ENCODE peak calls at places on chromosomes 13 and 19, in ten cellular contexts. Z, V, S, O, A, E, I, W, Q and P are unnamed samples. For H3K4me1, the result is how much of the 10 kb centered on the place peaks cover.

GRCh38 chr13:40508767-40509342 is 157.6 kb downstream of the FOXO1 start:
- DNase-seq in Z (no peak), V (no peak), S (no peak), O (no peak), A (no peak), E (no peak), I (no peak), W (no peak), Q (no peak), P (no peak)

GRCh38 chr13:87999141-87999765 is 328.1 kb downstream of the SLITRK5 start:
- DNase-seq in Z (no peak), V (no peak), S (no peak), O (no peak), A (no peak), E (no peak), I (peak), W (no peak), Q (no peak), P (no peak)

GRCh38 chr19:13211426-13212308 is 61.5 kb downstream of the IER2 start:
- DNase-seq in Z (no peak), V (no peak), S (no peak), O (no peak), A (no peak), E (no peak), I (no peak), W (no peak), Q (no peak), P (no peak)

GRCh38 chr13:68808456-68808855 is 1299.2 kb upstream of the ATXN8OS start:
- DNase-seq in Z (no peak), V (no peak), S (no peak), O (no peak), A (no peak), E (no peak), I (no peak), W (no peak), Q (no peak), P (no peak)

GRCh38 chr13:59687028-59687427 is 476.7 kb downstream of the DIAPH3 start:
- DNase-seq in Z (no peak), V (no peak), S (no peak), O (no peak), A (no peak), E (no peak), I (no peak), W (no peak), Q (no peak), P (no peak)

GRCh38 chr13:89066868-89067466 is 1395.8 kb downstream of the SLITRK5 start:
- DNase-seq in Z (peak), V (no peak), S (no peak), O (peak), A (no peak), E (no peak), I (peak), W (no peak), Q (no peak), P (no peak)

GRCh38 chr13:113907637-113908617 is 44.1 kb upstream of the GAS6 start:
- DNase-seq in Z (no peak), V (no peak), S (peak), O (peak), A (no peak), E (no peak), I (peak), W (no peak), Q (no peak), P (peak)

GRCh38 chr19:5369962-5370367 is 29.4 kb upstream of the PTPRS start:
- DNase-seq in Z (no peak), V (peak), S (no peak), O (peak), A (no peak), E (no peak), I (peak), W (peak), Q (peak), P (peak)

GRCh38 chr13:29706923-29707322 is 111.4 kb upstream of the SLC7A1 start:
- DNase-seq in Z (no peak), V (no peak), S (no peak), O (no peak), A (no peak), E (no peak), I (peak), W (no peak), Q (no peak), P (no peak)

GRCh38 chr13:30464496-30465351 is 1.0 kb downstream of the HMGB1 start:
- DNase-seq in Z (no peak), V (no peak), S (peak), O (peak), A (peak), E (peak), I (peak), W (peak), Q (peak), P (peak)

GRCh38 chr19:41615207-41615606 is 11.7 kb downstream of the CEACAM4 start:
- DNase-seq in Z (no peak), V (no peak), S (no peak), O (no peak), A (no peak), E (no peak), I (no peak), W (no peak), Q (no peak), P (no peak)

GRCh38 chr13:38543561-38543960 is 143.3 kb upstream of the FREM2 start:
- DNase-seq in Z (no peak), V (no peak), S (no peak), O (no peak), A (no peak), E (no peak), I (no peak), W (no peak), Q (no peak), P (no peak)

GRCh38 chr13:113635709-113636108 is 22.3 kb downstream of the ATP4B start:
- DNase-seq in Z (no peak), V (no peak), S (peak), O (no peak), A (peak), E (no peak), I (no peak), W (peak), Q (peak), P (no peak)

GRCh38 chr19:30103981-30104380 is 161.9 kb downstream of the URI1 start:
- DNase-seq in Z (no peak), V (no peak), S (no peak), O (no peak), A (no peak), E (no peak), I (no peak), W (no peak), Q (no peak), P (no peak)

GRCh38 chr19:4007836-4008539 is 452 bp downstream of the PIAS4 start:
- DNase-seq in Z (no peak), V (no peak), S (no peak), O (peak), A (peak), E (no peak), I (peak), W (no peak), Q (peak), P (peak)

GRCh38 chr19:38287604-38288003 is 16.4 kb upstream of the C19orf33 start:
- DNase-seq in Z (no peak), V (no peak), S (no peak), O (no peak), A (no peak), E (no peak), I (no peak), W (no peak), Q (no peak), P (no peak)

GRCh38 chr19:44111910-44112463 is 1.2 kb upstream of the ZNF225 start:
- DNase-seq in Z (peak), V (peak), S (no peak), O (no peak), A (no peak), E (no peak), I (peak), W (no peak), Q (no peak), P (no peak)

DNA sequence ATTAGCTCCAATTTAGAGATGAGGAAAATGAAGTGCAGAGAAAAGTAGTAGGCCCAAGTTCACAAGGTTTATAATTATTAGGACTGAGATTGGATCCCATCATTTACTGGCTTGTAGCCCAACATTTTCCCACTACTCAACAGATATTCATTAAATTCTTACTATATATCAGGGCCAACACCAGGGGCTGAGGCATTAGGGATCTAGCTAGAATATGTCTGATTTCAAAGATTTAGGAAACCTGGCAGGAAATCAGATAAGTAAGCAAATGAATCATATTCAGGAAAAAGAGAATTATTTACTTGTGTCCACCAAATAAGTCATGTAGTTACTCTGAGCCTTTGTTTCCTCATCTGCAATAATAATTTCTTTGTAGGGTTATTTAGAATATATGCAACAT is 94.3 kb downstream of the OXGR1 start:
- DNase-seq in Z (no peak), V (no peak), S (no peak), O (no peak), A (no peak), E (no peak), I (no peak), W (no peak), Q (no peak), P (no peak)
- H3K27ac ChIP-seq in Z (no peak), V (no peak), S (no peak), O (no peak), A (no peak), E (no peak), I (no peak), W (no peak), Q (no peak), P (no peak)

GRCh38 chr13:27126877-27127276 is 44.7 kb downstream of the USP12 start:
- DNase-seq in Z (no peak), V (no peak), S (no peak), O (no peak), A (no peak), E (no peak), I (no peak), W (no peak), Q (no peak), P (no peak)

GRCh38 chr13:27125357-27126282 is 46.0 kb downstream of the USP12 start:
- DNase-seq in Z (no peak), V (no peak), S (no peak), O (no peak), A (no peak), E (no peak), I (no peak), W (no peak), Q (no peak), P (peak)

GRCh38 chr13:27120811-27121210 is 50.8 kb downstream of the USP12 start:
- DNase-seq in Z (no peak), V (no peak), S (no peak), O (no peak), A (no peak), E (no peak), I (peak), W (no peak), Q (no peak), P (no peak)

GRCh38 chr13:27122036-27122435 is 49.6 kb downstream of the USP12 start:
- DNase-seq in Z (no peak), V (no peak), S (no peak), O (no peak), A (no peak), E (no peak), I (no peak), W (no peak), Q (no peak), P (no peak)

GRCh38 chr13:27124571-27124970 is 47.0 kb downstream of the USP12 start:
- DNase-seq in Z (no peak), V (no peak), S (no peak), O (no peak), A (no peak), E (no peak), I (no peak), W (no peak), Q (no peak), P (no peak)
- H3K4me1 ChIP-seq in Z (under half), V (under half), S (under half), O (under half), A (under half), E (under half), I (under half), W (half or more), Q (under half), P (under half)

GRCh38 chr13:34360702-34361101 is 542.8 kb downstream of the RFC3 start:
- DNase-seq in Z (no peak), V (no peak), S (no peak), O (no peak), A (no peak), E (no peak), I (no peak), W (no peak), Q (no peak), P (peak)

GRCh38 chr13:34357435-34358232 is 539.7 kb downstream of the RFC3 start:
- DNase-seq in Z (no peak), V (no peak), S (no peak), O (no peak), A (no peak), E (no peak), I (peak), W (no peak), Q (no peak), P (no peak)

GRCh38 chr13:34352958-34353357 is 535.0 kb downstream of the RFC3 start:
- DNase-seq in Z (no peak), V (no peak), S (no peak), O (no peak), A (no peak), E (no peak), I (no peak), W (no peak), Q (no peak), P (no peak)

GRCh38 chr13:34358811-34359513 is 541.0 kb downstream of the RFC3 start:
- DNase-seq in Z (no peak), V (no peak), S (no peak), O (no peak), A (no peak), E (no peak), I (peak), W (no peak), Q (no peak), P (no peak)

DNA sequence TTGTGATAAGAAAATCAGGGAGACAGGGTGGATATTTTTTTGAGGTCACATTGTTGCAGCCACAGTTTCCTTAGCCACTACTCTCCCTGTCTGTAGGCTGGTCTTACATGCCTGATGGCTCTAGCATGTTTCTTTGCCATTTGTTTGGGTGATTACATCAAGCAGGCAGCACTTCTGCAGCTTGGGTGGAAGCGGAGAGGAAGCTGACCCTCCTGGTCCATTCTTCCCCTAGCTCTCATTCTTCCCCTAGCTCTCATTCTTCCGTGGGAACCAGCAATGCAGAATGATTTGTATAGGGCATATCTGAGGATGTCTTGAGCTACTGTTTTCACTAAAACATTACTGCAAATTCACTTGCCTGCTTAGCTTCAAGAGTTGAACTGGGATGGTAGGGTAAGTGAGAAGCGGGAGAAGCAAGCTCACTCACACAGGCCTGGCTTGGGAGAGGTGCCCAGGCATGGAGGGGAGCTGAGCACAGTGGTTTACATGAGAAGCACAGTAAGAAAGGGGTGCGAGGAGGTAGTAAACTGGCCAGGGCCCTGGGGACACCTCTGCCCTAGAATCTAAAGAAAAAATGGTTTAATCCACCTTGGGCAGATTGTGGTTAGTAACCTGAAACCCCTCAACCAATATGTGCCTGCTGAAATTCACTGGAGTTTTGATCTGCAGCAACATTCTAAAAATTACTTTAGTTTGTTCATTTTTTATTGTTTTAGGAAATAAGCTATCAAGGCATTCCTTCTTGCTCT is 538.9 kb downstream of the RFC3 start:
- DNase-seq in Z (no peak), V (no peak), S (no peak), O (no peak), A (no peak), E (no peak), I (no peak), W (no peak), Q (no peak), P (no peak)
- H3K27ac ChIP-seq in Z (no peak), V (no peak), S (no peak), O (no peak), A (no peak), E (no peak), I (no peak), W (no peak), Q (no peak), P (no peak)

GRCh38 chr13:72185756-72186155 is 318.8 kb upstream of the DACH1 start:
- DNase-seq in Z (no peak), V (no peak), S (no peak), O (no peak), A (no peak), E (no peak), I (no peak), W (no peak), Q (no peak), P (no peak)
- H3K4me1 ChIP-seq in Z (under half), V (under half), S (under half), O (under half), A (under half), E (under half), I (under half), W (under half), Q (under half), P (under half)

GRCh38 chr13:112103971-112104872 is 37.3 kb downstream of the SOX1 start:
- DNase-seq in Z (peak), V (peak), S (no peak), O (no peak), A (no peak), E (no peak), I (no peak), W (no peak), Q (no peak), P (no peak)
- H3K27ac ChIP-seq in Z (no peak), V (no peak), S (no peak), O (no peak), A (no peak), E (no peak), I (no peak), W (no peak), Q (no peak), P (no peak)

GRCh38 chr13:48401480-48401879 is 11.4 kb downstream of the LPAR6 start:
- DNase-seq in Z (no peak), V (no peak), S (no peak), O (no peak), A (no peak), E (no peak), I (no peak), W (no peak), Q (no peak), P (no peak)
- H3K4me1 ChIP-seq in Z (under half), V (under half), S (under half), O (under half), A (under half), E (under half), I (under half), W (half or more), Q (under half), P (under half)

GRCh38 chr19:16364231-16364865 is 39.7 kb downstream of the KLF2 start:
- DNase-seq in Z (no peak), V (no peak), S (no peak), O (no peak), A (no peak), E (no peak), I (no peak), W (no peak), Q (peak), P (no peak)

GRCh38 chr19:16365300-16365996 is 40.8 kb downstream of the KLF2 start:
- DNase-seq in Z (no peak), V (no peak), S (no peak), O (no peak), A (peak), E (no peak), I (no peak), W (no peak), Q (peak), P (no peak)

GRCh38 chr19:16367269-16367683 is 42.6 kb downstream of the KLF2 start:
- DNase-seq in Z (no peak), V (no peak), S (no peak), O (no peak), A (peak), E (no peak), I (no peak), W (no peak), Q (peak), P (no peak)

GRCh38 chr19:16366433-16367268 is 42.0 kb downstream of the KLF2 start:
- DNase-seq in Z (no peak), V (no peak), S (no peak), O (no peak), A (peak), E (no peak), I (no peak), W (no peak), Q (peak), P (peak)

DNA sequence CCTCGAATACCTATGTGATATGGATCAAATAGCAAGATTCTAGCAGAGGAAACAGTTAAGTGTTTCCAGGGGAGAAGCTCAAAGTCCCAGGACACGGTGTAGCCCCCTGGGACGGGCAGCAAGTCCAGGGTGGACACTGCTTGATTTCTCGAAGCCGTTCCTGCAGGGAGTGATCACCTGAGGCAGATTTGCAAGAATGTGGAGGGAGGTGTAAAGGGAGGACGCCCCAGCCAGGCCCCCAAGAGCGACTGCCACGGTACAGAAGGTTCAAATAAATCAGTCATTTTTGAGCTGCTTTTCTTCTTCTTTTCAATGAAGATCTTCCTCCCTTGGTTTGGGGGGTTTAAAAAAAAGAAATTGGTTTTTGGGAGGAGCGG is 41.4 kb downstream of the KLF2 start:
- DNase-seq in Z (no peak), V (no peak), S (no peak), O (no peak), A (peak), E (no peak), I (no peak), W (no peak), Q (peak), P (no peak)
- H3K27ac ChIP-seq in Z (no peak), V (no peak), S (no peak), O (no peak), A (peak), E (no peak), I (peak), W (no peak), Q (no peak), P (no peak)

GRCh38 chr19:28596561-28597071 is 616.3 kb downstream of the UQCRFS1 start:
- DNase-seq in Z (no peak), V (no peak), S (no peak), O (peak), A (no peak), E (no peak), I (no peak), W (no peak), Q (no peak), P (no peak)
- H3K4me1 ChIP-seq in Z (under half), V (under half), S (under half), O (under half), A (under half), E (under half), I (under half), W (under half), Q (under half), P (under half)